ENCODE peak calls at places on chromosome 2, in five cellular contexts. N is PC-3, P is colonic mucosa, F is ovary, W is NT2/D1. K is an unnamed sample. For H3K4me1 and H3K9me3, the result is how much of the 10 kb centered on the place peaks cover.

GRCh38 chr2:46171441-46171953 is 125.7 kb upstream of the EPAS1 start:
- DNase-seq in N (peak), P (no peak), F (no peak), W (peak), K (no peak)

GRCh38 chr2:69113627-69114026 is 100.6 kb downstream of the ANTXR1 start:
- DNase-seq in N (peak), P (no peak), F (no peak), W (no peak), K (no peak)

GRCh38 chr2:121044412-121044811 is 240.6 kb downstream of the TFCP2L1 start:
- DNase-seq in N (no peak), P (peak), F (no peak), W (no peak), K (no peak)

GRCh38 chr2:142778289-142778688 is 99.2 kb upstream of the KYNU start:
- DNase-seq in N (peak), P (no peak), F (no peak), W (no peak), K (no peak)

GRCh38 chr2:165584126-165584525 is 114.6 kb downstream of the CSRNP3 start:
- DNase-seq in N (peak), P (no peak), F (no peak), W (no peak), K (no peak)

GRCh38 chr2:128309341-128310093 is 9.2 kb downstream of the HS6ST1 start:
- DNase-seq in N (no peak), P (peak), F (peak), W (no peak), K (no peak)

GRCh38 chr2:27303093-27304025 is 4.9 kb downstream of the UCN start:
- DNase-seq in N (peak), P (peak), F (peak), W (peak), K (no peak)

GRCh38 chr2:55721601-55722215 is 28.1 kb upstream of the PNPT1 start:
- DNase-seq in N (peak), P (no peak), F (no peak), W (no peak), K (no peak)

GRCh38 chr2:222000326-222000725 is 298.5 kb downstream of the PAX3 start:
- DNase-seq in N (peak), P (no peak), F (no peak), W (no peak), K (no peak)

GRCh38 chr2:223621901-223622300 is 19.7 kb upstream of the SCG2 start:
- DNase-seq in N (no peak), P (no peak), F (no peak), W (no peak), K (no peak)

GRCh38 chr2:223614534-223614933 is 12.4 kb upstream of the SCG2 start:
- DNase-seq in N (no peak), P (no peak), F (no peak), W (no peak), K (no peak)

GRCh38 chr2:223618172-223619035 is 16.2 kb upstream of the SCG2 start:
- DNase-seq in N (no peak), P (no peak), F (no peak), W (peak), K (peak)

GRCh38 chr2:223619486-223620129 is 17.4 kb upstream of the SCG2 start:
- DNase-seq in N (peak), P (no peak), F (no peak), W (no peak), K (no peak)
- H3K4me1 ChIP-seq in N (under half), P (under half), F (under half), W (under half), K (under half)

GRCh38 chr2:217162533-217162932 is 302.7 kb upstream of the TNP1 start:
- DNase-seq in N (peak), P (no peak), F (no peak), W (no peak), K (no peak)
- H3K4me3 ChIP-seq in N (no peak), P (no peak), F (no peak), W (no peak), K (no peak)

GRCh38 chr2:123200035-123200434 is 825.1 kb upstream of the CNTNAP5 start:
- DNase-seq in N (no peak), P (no peak), F (no peak), W (no peak), K (no peak)
- H3K9me3 ChIP-seq in N (under half), P (under half), F (under half), W (under half), K (under half)

GRCh38 chr2:144530596-144530995 is 10.7 kb upstream of the ZEB2 start:
- DNase-seq in N (peak), P (no peak), F (no peak), W (no peak), K (no peak)
- H3K4me1 ChIP-seq in N (under half), P (under half), F (under half), W (under half), K (under half)

GRCh38 chr2:8525236-8525581 is 156.6 kb upstream of the ID2 start:
- DNase-seq in N (no peak), P (no peak), F (no peak), W (no peak), K (no peak)
- H3K4me3 ChIP-seq in N (no peak), P (no peak), F (no peak), W (no peak), K (no peak)